ENCODE peak calls at places on chromosome 5, in five cellular contexts. One of them, this sample, is unnamed. For H3K9me3, the result is how much of the 10 kb centered on the place peaks cover.

GRCh38 chr5:173851595-173852248 is 36.4 kb upstream of the CPEB4 start:
- DNase-seq in CD8-positive, alpha-beta memory T cell: no peak
- DNase-seq in CD4-positive, alpha-beta T cell: no peak
- DNase-seq in HCT116: no peak
- DNase-seq in lung: no peak
- DNase-seq in this sample: no peak

GRCh38 chr5:159712672-159713071 is 203.6 kb upstream of the ADRA1B start:
- DNase-seq in CD8-positive, alpha-beta memory T cell: no peak
- DNase-seq in CD4-positive, alpha-beta T cell: no peak
- DNase-seq in HCT116: no peak
- DNase-seq in lung: no peak
- DNase-seq in this sample: no peak

GRCh38 chr5:72465601-72466563 is 41.3 kb downstream of the ZNF366 start:
- DNase-seq in CD8-positive, alpha-beta memory T cell: no peak
- DNase-seq in CD4-positive, alpha-beta T cell: no peak
- DNase-seq in HCT116: no peak
- DNase-seq in lung: no peak
- DNase-seq in this sample: no peak

GRCh38 chr5:92265804-92266203 is 882.7 kb upstream of the ARRDC3 start:
- DNase-seq in CD8-positive, alpha-beta memory T cell: no peak
- DNase-seq in CD4-positive, alpha-beta T cell: no peak
- DNase-seq in HCT116: no peak
- DNase-seq in lung: no peak
- DNase-seq in this sample: no peak

GRCh38 chr5:53118879-53119278 is 9.3 kb upstream of the MOCS2 start:
- DNase-seq in CD8-positive, alpha-beta memory T cell: no peak
- DNase-seq in CD4-positive, alpha-beta T cell: no peak
- DNase-seq in HCT116: no peak
- DNase-seq in lung: no peak
- DNase-seq in this sample: no peak

GRCh38 chr5:153088538-153088937 is 401.9 kb upstream of the GRIA1 start:
- DNase-seq in CD8-positive, alpha-beta memory T cell: no peak
- DNase-seq in CD4-positive, alpha-beta T cell: no peak
- DNase-seq in HCT116: no peak
- DNase-seq in lung: no peak
- DNase-seq in this sample: no peak

GRCh38 chr5:41708604-41708940 is 161.7 kb downstream of the OXCT1 start:
- DNase-seq in CD8-positive, alpha-beta memory T cell: no peak
- DNase-seq in CD4-positive, alpha-beta T cell: no peak
- DNase-seq in HCT116: no peak
- DNase-seq in lung: no peak
- DNase-seq in this sample: no peak

GRCh38 chr5:176438959-176439757 is 9.0 kb upstream of the FAF2 start:
- DNase-seq in CD8-positive, alpha-beta memory T cell: no peak
- DNase-seq in CD4-positive, alpha-beta T cell: no peak
- DNase-seq in HCT116: no peak
- DNase-seq in lung: no peak
- DNase-seq in this sample: no peak

GRCh38 chr5:42403236-42403635 is 20.0 kb upstream of the GHR start:
- DNase-seq in CD8-positive, alpha-beta memory T cell: no peak
- DNase-seq in CD4-positive, alpha-beta T cell: no peak
- DNase-seq in HCT116: no peak
- DNase-seq in lung: no peak
- DNase-seq in this sample: no peak

GRCh38 chr5:96187309-96188027 is 225.8 kb upstream of the ELL2 start:
- DNase-seq in CD8-positive, alpha-beta memory T cell: no peak
- DNase-seq in CD4-positive, alpha-beta T cell: no peak
- DNase-seq in HCT116: no peak
- DNase-seq in lung: no peak
- DNase-seq in this sample: no peak

GRCh38 chr5:59445741-59446140 is 447.8 kb downstream of the PDE4D start:
- DNase-seq in CD8-positive, alpha-beta memory T cell: no peak
- DNase-seq in CD4-positive, alpha-beta T cell: no peak
- DNase-seq in HCT116: no peak
- DNase-seq in lung: no peak
- DNase-seq in this sample: no peak

GRCh38 chr5:123097871-123098735 is 9.1 kb downstream of the PRDM6 start:
- DNase-seq in CD8-positive, alpha-beta memory T cell: no peak
- DNase-seq in CD4-positive, alpha-beta T cell: no peak
- DNase-seq in HCT116: no peak
- DNase-seq in lung: no peak
- DNase-seq in this sample: no peak
- H3K27ac ChIP-seq in CD8-positive, alpha-beta memory T cell: no peak
- H3K27ac ChIP-seq in CD4-positive, alpha-beta T cell: no peak
- H3K27ac ChIP-seq in HCT116: no peak
- H3K27ac ChIP-seq in lung: peak
- H3K27ac ChIP-seq in this sample: no peak

DNA sequence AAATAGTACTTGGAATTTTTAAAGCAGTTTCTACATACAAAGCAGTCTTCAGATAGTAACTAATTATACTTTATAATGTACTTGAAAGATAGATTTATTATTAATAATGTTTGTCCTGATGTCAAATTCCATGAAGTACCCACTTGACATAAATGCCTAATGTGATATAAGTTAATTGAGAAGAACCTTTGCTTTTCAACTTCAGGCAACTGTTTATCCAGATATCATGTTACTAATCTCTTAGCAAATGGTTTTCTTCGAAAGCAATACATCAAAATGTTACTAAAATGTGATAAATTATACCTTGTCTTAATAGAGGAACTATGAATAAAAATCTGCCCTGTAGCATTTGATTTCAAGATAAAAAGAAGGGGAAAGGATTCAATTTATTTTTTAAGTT is 146.8 kb upstream of the FBXL17 start:
- DNase-seq in CD8-positive, alpha-beta memory T cell: no peak
- DNase-seq in CD4-positive, alpha-beta T cell: no peak
- DNase-seq in HCT116: no peak
- DNase-seq in lung: no peak
- DNase-seq in this sample: no peak
- H3K9me3 ChIP-seq in CD8-positive, alpha-beta memory T cell: under half
- H3K9me3 ChIP-seq in CD4-positive, alpha-beta T cell: under half
- H3K9me3 ChIP-seq in HCT116: under half
- H3K9me3 ChIP-seq in lung: under half
- H3K9me3 ChIP-seq in this sample: under half

GRCh38 chr5:167296680-167297079 is 994.8 kb upstream of the WWC1 start:
- DNase-seq in CD8-positive, alpha-beta memory T cell: no peak
- DNase-seq in CD4-positive, alpha-beta T cell: no peak
- DNase-seq in HCT116: no peak
- DNase-seq in lung: no peak
- DNase-seq in this sample: no peak
- H3K27ac ChIP-seq in CD8-positive, alpha-beta memory T cell: no peak
- H3K27ac ChIP-seq in CD4-positive, alpha-beta T cell: no peak
- H3K27ac ChIP-seq in HCT116: no peak
- H3K27ac ChIP-seq in lung: no peak
- H3K27ac ChIP-seq in this sample: no peak

DNA sequence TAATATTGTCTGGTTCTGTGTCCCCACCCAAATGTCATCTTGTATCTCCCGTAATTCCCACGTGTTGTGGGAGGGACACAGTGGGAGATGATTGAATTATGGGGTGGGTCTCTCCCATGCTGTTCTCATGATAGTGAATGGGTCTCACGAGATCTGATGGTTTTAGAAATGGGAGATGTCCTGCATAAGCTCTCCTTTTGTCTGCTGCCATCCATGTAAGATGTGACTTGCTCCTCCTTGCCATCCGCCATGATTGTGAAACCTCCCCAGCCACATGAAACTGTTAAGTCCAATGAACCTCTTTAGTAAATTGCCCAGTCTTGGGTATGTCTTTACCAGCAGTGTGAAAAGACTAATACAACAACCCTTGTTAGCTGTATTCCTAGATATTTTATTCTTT is 44.5 kb downstream of the GIN1 start:
- DNase-seq in CD8-positive, alpha-beta memory T cell: no peak
- DNase-seq in CD4-positive, alpha-beta T cell: no peak
- DNase-seq in HCT116: no peak
- DNase-seq in lung: no peak
- DNase-seq in this sample: no peak
- H3K9me3 ChIP-seq in CD8-positive, alpha-beta memory T cell: under half
- H3K9me3 ChIP-seq in CD4-positive, alpha-beta T cell: half or more
- H3K9me3 ChIP-seq in HCT116: under half
- H3K9me3 ChIP-seq in lung: under half
- H3K9me3 ChIP-seq in this sample: under half

GRCh38 chr5:147481857-147482256 is 28.0 kb downstream of the DPYSL3 start:
- DNase-seq in CD8-positive, alpha-beta memory T cell: no peak
- DNase-seq in CD4-positive, alpha-beta T cell: no peak
- DNase-seq in HCT116: no peak
- DNase-seq in lung: no peak
- DNase-seq in this sample: no peak

GRCh38 chr5:147479949-147480348 is 29.9 kb downstream of the DPYSL3 start:
- DNase-seq in CD8-positive, alpha-beta memory T cell: no peak
- DNase-seq in CD4-positive, alpha-beta T cell: no peak
- DNase-seq in HCT116: no peak
- DNase-seq in lung: no peak
- DNase-seq in this sample: no peak

GRCh38 chr5:147481376-147481775 is 28.5 kb downstream of the DPYSL3 start:
- DNase-seq in CD8-positive, alpha-beta memory T cell: no peak
- DNase-seq in CD4-positive, alpha-beta T cell: no peak
- DNase-seq in HCT116: no peak
- DNase-seq in lung: no peak
- DNase-seq in this sample: no peak

GRCh38 chr5:147482426-147483196 is 27.3 kb downstream of the DPYSL3 start:
- DNase-seq in CD8-positive, alpha-beta memory T cell: no peak
- DNase-seq in CD4-positive, alpha-beta T cell: no peak
- DNase-seq in HCT116: no peak
- DNase-seq in lung: no peak
- DNase-seq in this sample: no peak

DNA sequence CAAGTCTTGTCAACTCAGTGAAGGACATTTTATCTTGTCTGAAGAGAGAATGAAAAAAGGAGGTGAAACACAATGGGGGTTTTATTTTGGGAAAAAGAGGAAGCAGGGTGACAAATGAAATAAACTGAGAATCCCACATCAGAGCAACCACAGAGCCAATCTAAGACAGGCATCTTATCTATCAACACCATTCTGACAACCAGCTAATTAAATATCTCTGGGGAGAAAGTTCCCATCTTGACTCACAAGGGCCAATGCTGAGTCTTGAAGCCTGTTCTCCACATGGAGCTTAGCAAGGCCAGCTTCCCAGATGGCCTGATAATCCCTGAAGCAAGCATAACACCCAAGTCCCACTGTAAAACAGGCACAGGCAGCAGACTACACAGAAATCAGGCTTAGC is 30.4 kb downstream of the DPYSL3 start:
- DNase-seq in CD8-positive, alpha-beta memory T cell: no peak
- DNase-seq in CD4-positive, alpha-beta T cell: no peak
- DNase-seq in HCT116: no peak
- DNase-seq in lung: no peak
- DNase-seq in this sample: no peak
- H3K27ac ChIP-seq in CD8-positive, alpha-beta memory T cell: no peak
- H3K27ac ChIP-seq in CD4-positive, alpha-beta T cell: no peak
- H3K27ac ChIP-seq in HCT116: no peak
- H3K27ac ChIP-seq in lung: peak
- H3K27ac ChIP-seq in this sample: no peak

DNA sequence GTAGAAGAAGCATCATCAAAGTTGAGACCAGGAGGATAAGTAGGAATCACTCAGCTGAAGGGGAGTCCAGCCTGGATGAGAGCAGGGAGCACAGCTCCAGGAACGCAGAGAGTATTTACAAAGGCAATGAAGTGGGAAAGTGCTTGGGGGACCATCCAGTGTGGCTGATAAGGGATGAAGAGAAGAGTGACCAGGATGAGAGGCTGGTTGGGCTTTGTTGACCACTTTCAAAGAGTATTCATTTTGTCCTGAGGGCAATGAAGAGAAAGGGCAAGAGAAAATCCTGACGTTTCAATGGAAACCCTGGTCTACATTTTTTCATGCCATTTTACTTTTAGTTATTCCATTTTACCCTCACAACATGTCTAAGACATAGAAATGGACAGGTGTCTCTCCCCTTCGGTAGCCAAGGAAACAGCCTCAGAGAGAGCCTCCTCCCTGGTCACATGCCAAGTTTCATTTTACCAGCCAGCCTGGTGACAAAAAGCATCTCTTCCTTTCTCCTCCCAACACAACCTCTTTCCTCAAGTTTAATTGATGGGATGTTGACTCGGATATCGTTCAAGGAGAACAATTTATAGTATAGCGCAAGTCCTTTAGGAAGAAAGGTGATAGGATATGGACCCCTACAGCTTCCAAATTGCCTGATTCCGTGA is 492.7 kb upstream of the CLINT1 start:
- DNase-seq in CD8-positive, alpha-beta memory T cell: no peak
- DNase-seq in CD4-positive, alpha-beta T cell: no peak
- DNase-seq in HCT116: no peak
- DNase-seq in lung: no peak
- DNase-seq in this sample: no peak
- H3K9me3 ChIP-seq in CD8-positive, alpha-beta memory T cell: under half
- H3K9me3 ChIP-seq in CD4-positive, alpha-beta T cell: under half
- H3K9me3 ChIP-seq in HCT116: under half
- H3K9me3 ChIP-seq in lung: under half
- H3K9me3 ChIP-seq in this sample: under half